ENCODE peak calls at places on chromosomes 4 and X, in four cellular contexts. Y is suprapubic skin, B is RWPE1, H is endothelial cell of umbilical vein. D is an unnamed sample.

GRCh38 chr4:102598759-102599379 is 97.7 kb downstream of the NFKB1 start:
- DNase-seq in Y (no peak), B (no peak), H (no peak), D (no peak)

GRCh38 chr4:165715989-165716388 is 157.0 kb upstream of the TLL1 start:
- DNase-seq in Y (no peak), B (no peak), H (no peak), D (no peak)

GRCh38 chr4:121139533-121140222 is 24.4 kb downstream of the TNIP3 start:
- DNase-seq in Y (no peak), B (no peak), H (peak; percentile 77), D (no peak)

GRCh38 chr4:3460926-3461325 is 2.2 kb upstream of the DOK7 start:
- DNase-seq in Y (no peak), B (no peak), H (no peak), D (no peak)

GRCh38 chrX:14832151-14832550 is 40.7 kb downstream of the FANCB start:
- DNase-seq in Y (no peak), B (no peak), H (no peak), D (no peak)

GRCh38 chrX:49184294-49185061 is 1.7 kb downstream of the PRICKLE3 start:
- DNase-seq in Y (peak; percentile 95), B (peak; percentile 76), H (peak; percentile 87), D (peak; percentile 98)

GRCh38 chr4:142977182-142977581 is 131.1 kb upstream of the INPP4B start:
- DNase-seq in Y (no peak), B (no peak), H (no peak), D (no peak)

GRCh38 chr4:66691101-66691500 is 854.2 kb downstream of the CENPC start:
- DNase-seq in Y (no peak), B (no peak), H (no peak), D (no peak)

GRCh38 chr4:121484633-121485032 is 103.8 kb upstream of the QRFPR start:
- DNase-seq in Y (no peak), B (peak; percentile 3), H (peak; percentile 47), D (peak; percentile 34)

GRCh38 chr4:113695328-113696169 is 66.0 kb downstream of the CAMK2D start:
- DNase-seq in Y (no peak), B (no peak), H (no peak), D (no peak)

GRCh38 chr4:38071801-38072567 is 111.8 kb downstream of the PTTG2 start:
- DNase-seq in Y (no peak), B (no peak), H (no peak), D (peak; percentile 62)

GRCh38 chr4:15428611-15429010 is 778 bp downstream of the C1QTNF7 start:
- DNase-seq in Y (peak; percentile 81), B (no peak), H (no peak), D (no peak)

GRCh38 chr4:114028071-114028470 is 48.6 kb upstream of the ARSJ start:
- DNase-seq in Y (no peak), B (peak; percentile 11), H (peak; percentile 92), D (no peak)

GRCh38 chrX:129648514-129649267 is 6.1 kb downstream of the APLN start:
- DNase-seq in Y (no peak), B (no peak), H (no peak), D (no peak)

GRCh38 chr4:21795091-21795490 is 153.5 kb downstream of the KCNIP4 start:
- DNase-seq in Y (no peak), B (no peak), H (no peak), D (no peak)

GRCh38 chrX:11049976-11050375 is 61.2 kb upstream of the HCCS start:
- DNase-seq in Y (no peak), B (no peak), H (no peak), D (no peak)

GRCh38 chr4:53576676-53577372 is 14.5 kb downstream of the LNX1 start:
- DNase-seq in Y (no peak), B (no peak), H (peak; percentile 90), D (no peak)

GRCh38 chrX:10166731-10167149 is 10.0 kb downstream of the CLCN4 start:
- DNase-seq in Y (no peak), B (no peak), H (no peak), D (no peak)

GRCh38 chr4:121950680-121951569 is 935 bp downstream of the TRPC3 start:
- DNase-seq in Y (no peak), B (peak; percentile 5), H (peak; percentile 13), D (peak; percentile 11)

GRCh38 chrX:150224676-150225075 is 138.4 kb upstream of the MAMLD1 start:
- DNase-seq in Y (no peak), B (no peak), H (no peak), D (no peak)

GRCh38 chr4:56532239-56532638 is 26.6 kb downstream of the ARL9 start:
- DNase-seq in Y (no peak), B (no peak), H (no peak), D (no peak)

GRCh38 chrX:118228041-118228440 is 111.4 kb upstream of the KLHL13 start:
- DNase-seq in Y (no peak), B (no peak), H (peak; percentile 57), D (no peak)

GRCh38 chrX:989959-990510 is 222.4 kb downstream of the CRLF2 start:
- DNase-seq in Y (peak; percentile 87), B (no peak), H (no peak), D (peak; percentile 81)

GRCh38 chrX:40146471-40147398 is 49.0 kb upstream of the BCOR start:
- DNase-seq in Y (no peak), B (peak; percentile 8), H (no peak), D (peak; percentile 38)

GRCh38 chr4:7147261-7147660 is 45.1 kb upstream of the SORCS2 start:
- DNase-seq in Y (no peak), B (no peak), H (no peak), D (no peak)

D was measured in BE2C.